ENCODE peak calls at places on chromosomes 1 and 21, in ten cellular contexts. One of them, this sample, is unnamed.

GRCh38 chr1:92299477-92300125 is 742 bp downstream of the RPAP2 start:
- DNase-seq in PC-3: peak; percentile 29
- DNase-seq in GM20000: peak; percentile 7
- DNase-seq in M059J: no peak
- DNase-seq in activated CD4-positive, alpha-beta T cell treated with anti-CD3 and anti-CD28 coated beads, Interleukin-2, amount 10 ng/mL, durations not matched to agents 7 days and 5 days: no peak
- DNase-seq in stromal cell of bone marrow: no peak
- DNase-seq in GM19239: no peak
- DNase-seq in stimulated activated CD4-positive, alpha-beta T cell treated with anti-CD3 and anti-CD28 coated beads, Interleukin-12 subunit alpha, Interleukin-12 subunit beta, amount 100 ng/mL, for 4 hours: no peak
- DNase-seq in HT1080: no peak
- DNase-seq in mucosa of descending colon: peak; percentile 4
- DNase-seq in this sample: no peak

GRCh38 chr21:36717901-36718465 is 19.1 kb downstream of the SIM2 start:
- DNase-seq in activated CD4-positive, alpha-beta T cell treated with anti-CD3 and anti-CD28 coated beads, Interleukin-2, amount 10 ng/mL, durations not matched to agents 7 days and 5 days: no peak
- DNase-seq in HT1080: no peak
- DNase-seq in PC-3: no peak
- DNase-seq in GM19239: no peak
- DNase-seq in mucosa of descending colon: no peak
- DNase-seq in stromal cell of bone marrow: no peak
- DNase-seq in M059J: no peak
- DNase-seq in stimulated activated CD4-positive, alpha-beta T cell treated with anti-CD3 and anti-CD28 coated beads, Interleukin-12 subunit alpha, Interleukin-12 subunit beta, amount 100 ng/mL, for 4 hours: no peak
- DNase-seq in GM20000: no peak
- DNase-seq in this sample: no peak

GRCh38 chr1:3195966-3196515 is 127.0 kb downstream of the PRDM16 start:
- DNase-seq in M059J: no peak
- DNase-seq in activated CD4-positive, alpha-beta T cell treated with anti-CD3 and anti-CD28 coated beads, Interleukin-2, amount 10 ng/mL, durations not matched to agents 7 days and 5 days: no peak
- DNase-seq in HT1080: no peak
- DNase-seq in GM19239: no peak
- DNase-seq in stromal cell of bone marrow: no peak
- DNase-seq in PC-3: no peak
- DNase-seq in stimulated activated CD4-positive, alpha-beta T cell treated with anti-CD3 and anti-CD28 coated beads, Interleukin-12 subunit alpha, Interleukin-12 subunit beta, amount 100 ng/mL, for 4 hours: no peak
- DNase-seq in GM20000: no peak
- DNase-seq in mucosa of descending colon: no peak
- DNase-seq in this sample: no peak

GRCh38 chr1:25991937-25992688 is 5.8 kb downstream of the PAFAH2 start:
- DNase-seq in GM19239: no peak
- DNase-seq in HT1080: peak; percentile 44
- DNase-seq in mucosa of descending colon: no peak
- DNase-seq in stromal cell of bone marrow: no peak
- DNase-seq in activated CD4-positive, alpha-beta T cell treated with anti-CD3 and anti-CD28 coated beads, Interleukin-2, amount 10 ng/mL, durations not matched to agents 7 days and 5 days: no peak
- DNase-seq in stimulated activated CD4-positive, alpha-beta T cell treated with anti-CD3 and anti-CD28 coated beads, Interleukin-12 subunit alpha, Interleukin-12 subunit beta, amount 100 ng/mL, for 4 hours: no peak
- DNase-seq in GM20000: no peak
- DNase-seq in M059J: no peak
- DNase-seq in PC-3: no peak
- DNase-seq in this sample: no peak

GRCh38 chr1:77590653-77591052 is 91.8 kb downstream of the ZZZ3 start:
- DNase-seq in stimulated activated CD4-positive, alpha-beta T cell treated with anti-CD3 and anti-CD28 coated beads, Interleukin-12 subunit alpha, Interleukin-12 subunit beta, amount 100 ng/mL, for 4 hours: no peak
- DNase-seq in HT1080: no peak
- DNase-seq in mucosa of descending colon: no peak
- DNase-seq in M059J: no peak
- DNase-seq in stromal cell of bone marrow: no peak
- DNase-seq in GM19239: no peak
- DNase-seq in GM20000: no peak
- DNase-seq in activated CD4-positive, alpha-beta T cell treated with anti-CD3 and anti-CD28 coated beads, Interleukin-2, amount 10 ng/mL, durations not matched to agents 7 days and 5 days: no peak
- DNase-seq in PC-3: no peak
- DNase-seq in this sample: no peak

GRCh38 chr1:232169436-232169835 is 460.5 kb downstream of the SIPA1L2 start:
- DNase-seq in GM20000: no peak
- DNase-seq in mucosa of descending colon: no peak
- DNase-seq in GM19239: no peak
- DNase-seq in activated CD4-positive, alpha-beta T cell treated with anti-CD3 and anti-CD28 coated beads, Interleukin-2, amount 10 ng/mL, durations not matched to agents 7 days and 5 days: no peak
- DNase-seq in stimulated activated CD4-positive, alpha-beta T cell treated with anti-CD3 and anti-CD28 coated beads, Interleukin-12 subunit alpha, Interleukin-12 subunit beta, amount 100 ng/mL, for 4 hours: no peak
- DNase-seq in PC-3: no peak
- DNase-seq in HT1080: no peak
- DNase-seq in stromal cell of bone marrow: no peak
- DNase-seq in M059J: no peak
- DNase-seq in this sample: no peak

GRCh38 chr1:211829343-211830054 is 1.1 kb downstream of the LPGAT1 start:
- DNase-seq in PC-3: no peak
- DNase-seq in GM20000: peak; percentile 37
- DNase-seq in mucosa of descending colon: peak; percentile 24
- DNase-seq in HT1080: no peak
- DNase-seq in M059J: peak; percentile 39
- DNase-seq in activated CD4-positive, alpha-beta T cell treated with anti-CD3 and anti-CD28 coated beads, Interleukin-2, amount 10 ng/mL, durations not matched to agents 7 days and 5 days: no peak
- DNase-seq in stromal cell of bone marrow: no peak
- DNase-seq in stimulated activated CD4-positive, alpha-beta T cell treated with anti-CD3 and anti-CD28 coated beads, Interleukin-12 subunit alpha, Interleukin-12 subunit beta, amount 100 ng/mL, for 4 hours: no peak
- DNase-seq in GM19239: no peak
- DNase-seq in this sample: no peak

GRCh38 chr1:17682403-17682802 is 72.7 kb upstream of the ACTL8 start:
- DNase-seq in mucosa of descending colon: no peak
- DNase-seq in M059J: peak; percentile 37
- DNase-seq in stromal cell of bone marrow: no peak
- DNase-seq in stimulated activated CD4-positive, alpha-beta T cell treated with anti-CD3 and anti-CD28 coated beads, Interleukin-12 subunit alpha, Interleukin-12 subunit beta, amount 100 ng/mL, for 4 hours: no peak
- DNase-seq in GM20000: no peak
- DNase-seq in GM19239: no peak
- DNase-seq in PC-3: no peak
- DNase-seq in activated CD4-positive, alpha-beta T cell treated with anti-CD3 and anti-CD28 coated beads, Interleukin-2, amount 10 ng/mL, durations not matched to agents 7 days and 5 days: no peak
- DNase-seq in HT1080: no peak
- DNase-seq in this sample: no peak

GRCh38 chr21:35254006-35254751 is 205.1 kb upstream of the RUNX1 start:
- DNase-seq in GM20000: no peak
- DNase-seq in PC-3: peak; percentile 68
- DNase-seq in stromal cell of bone marrow: peak; percentile 87
- DNase-seq in HT1080: peak; percentile 38
- DNase-seq in mucosa of descending colon: peak; percentile 50
- DNase-seq in GM19239: no peak
- DNase-seq in stimulated activated CD4-positive, alpha-beta T cell treated with anti-CD3 and anti-CD28 coated beads, Interleukin-12 subunit alpha, Interleukin-12 subunit beta, amount 100 ng/mL, for 4 hours: no peak
- DNase-seq in M059J: peak; percentile 76
- DNase-seq in activated CD4-positive, alpha-beta T cell treated with anti-CD3 and anti-CD28 coated beads, Interleukin-2, amount 10 ng/mL, durations not matched to agents 7 days and 5 days: no peak
- DNase-seq in this sample: no peak

GRCh38 chr1:30807318-30808066 is 49.9 kb upstream of the LAPTM5 start:
- DNase-seq in GM19239: no peak
- DNase-seq in activated CD4-positive, alpha-beta T cell treated with anti-CD3 and anti-CD28 coated beads, Interleukin-2, amount 10 ng/mL, durations not matched to agents 7 days and 5 days: no peak
- DNase-seq in mucosa of descending colon: no peak
- DNase-seq in HT1080: no peak
- DNase-seq in stromal cell of bone marrow: peak; percentile 49
- DNase-seq in GM20000: no peak
- DNase-seq in stimulated activated CD4-positive, alpha-beta T cell treated with anti-CD3 and anti-CD28 coated beads, Interleukin-12 subunit alpha, Interleukin-12 subunit beta, amount 100 ng/mL, for 4 hours: no peak
- DNase-seq in PC-3: no peak
- DNase-seq in M059J: peak; percentile 79
- DNase-seq in this sample: peak; percentile 84

GRCh38 chr1:169475806-169476205 is 9.9 kb downstream of the SLC19A2 start:
- DNase-seq in mucosa of descending colon: no peak
- DNase-seq in GM19239: no peak
- DNase-seq in GM20000: no peak
- DNase-seq in stimulated activated CD4-positive, alpha-beta T cell treated with anti-CD3 and anti-CD28 coated beads, Interleukin-12 subunit alpha, Interleukin-12 subunit beta, amount 100 ng/mL, for 4 hours: no peak
- DNase-seq in HT1080: no peak
- DNase-seq in M059J: no peak
- DNase-seq in stromal cell of bone marrow: no peak
- DNase-seq in activated CD4-positive, alpha-beta T cell treated with anti-CD3 and anti-CD28 coated beads, Interleukin-2, amount 10 ng/mL, durations not matched to agents 7 days and 5 days: no peak
- DNase-seq in PC-3: no peak
- DNase-seq in this sample: peak; percentile 42

GRCh38 chr1:6221210-6221784 is 14.5 kb downstream of the ICMT start:
- DNase-seq in stromal cell of bone marrow: no peak
- DNase-seq in M059J: no peak
- DNase-seq in GM20000: no peak
- DNase-seq in stimulated activated CD4-positive, alpha-beta T cell treated with anti-CD3 and anti-CD28 coated beads, Interleukin-12 subunit alpha, Interleukin-12 subunit beta, amount 100 ng/mL, for 4 hours: no peak
- DNase-seq in HT1080: no peak
- DNase-seq in activated CD4-positive, alpha-beta T cell treated with anti-CD3 and anti-CD28 coated beads, Interleukin-2, amount 10 ng/mL, durations not matched to agents 7 days and 5 days: no peak
- DNase-seq in GM19239: no peak
- DNase-seq in mucosa of descending colon: no peak
- DNase-seq in PC-3: no peak
- DNase-seq in this sample: peak; percentile 10

GRCh38 chr1:111318483-111319000 is 27.9 kb downstream of the CHIA start:
- DNase-seq in M059J: no peak
- DNase-seq in stromal cell of bone marrow: no peak
- DNase-seq in HT1080: no peak
- DNase-seq in stimulated activated CD4-positive, alpha-beta T cell treated with anti-CD3 and anti-CD28 coated beads, Interleukin-12 subunit alpha, Interleukin-12 subunit beta, amount 100 ng/mL, for 4 hours: no peak
- DNase-seq in PC-3: no peak
- DNase-seq in GM20000: no peak
- DNase-seq in activated CD4-positive, alpha-beta T cell treated with anti-CD3 and anti-CD28 coated beads, Interleukin-2, amount 10 ng/mL, durations not matched to agents 7 days and 5 days: no peak
- DNase-seq in mucosa of descending colon: no peak
- DNase-seq in GM19239: no peak
- DNase-seq in this sample: no peak

GRCh38 chr1:84598418-84598817 is 24.2 kb upstream of the CTBS start:
- DNase-seq in HT1080: no peak
- DNase-seq in M059J: peak; percentile 67
- DNase-seq in GM20000: no peak
- DNase-seq in stromal cell of bone marrow: peak; percentile 56
- DNase-seq in GM19239: no peak
- DNase-seq in mucosa of descending colon: no peak
- DNase-seq in activated CD4-positive, alpha-beta T cell treated with anti-CD3 and anti-CD28 coated beads, Interleukin-2, amount 10 ng/mL, durations not matched to agents 7 days and 5 days: no peak
- DNase-seq in PC-3: no peak
- DNase-seq in stimulated activated CD4-positive, alpha-beta T cell treated with anti-CD3 and anti-CD28 coated beads, Interleukin-12 subunit alpha, Interleukin-12 subunit beta, amount 100 ng/mL, for 4 hours: no peak
- DNase-seq in this sample: no peak

GRCh38 chr1:204563780-204564179 is 47.6 kb downstream of the MDM4 start:
- DNase-seq in stromal cell of bone marrow: no peak
- DNase-seq in GM19239: no peak
- DNase-seq in HT1080: no peak
- DNase-seq in mucosa of descending colon: no peak
- DNase-seq in GM20000: no peak
- DNase-seq in stimulated activated CD4-positive, alpha-beta T cell treated with anti-CD3 and anti-CD28 coated beads, Interleukin-12 subunit alpha, Interleukin-12 subunit beta, amount 100 ng/mL, for 4 hours: no peak
- DNase-seq in M059J: no peak
- DNase-seq in PC-3: no peak
- DNase-seq in activated CD4-positive, alpha-beta T cell treated with anti-CD3 and anti-CD28 coated beads, Interleukin-2, amount 10 ng/mL, durations not matched to agents 7 days and 5 days: no peak
- DNase-seq in this sample: no peak

GRCh38 chr1:47211796-47212269 is 20.2 kb downstream of the TAL1 start:
- DNase-seq in stimulated activated CD4-positive, alpha-beta T cell treated with anti-CD3 and anti-CD28 coated beads, Interleukin-12 subunit alpha, Interleukin-12 subunit beta, amount 100 ng/mL, for 4 hours: no peak
- DNase-seq in GM19239: no peak
- DNase-seq in GM20000: no peak
- DNase-seq in stromal cell of bone marrow: no peak
- DNase-seq in mucosa of descending colon: no peak
- DNase-seq in activated CD4-positive, alpha-beta T cell treated with anti-CD3 and anti-CD28 coated beads, Interleukin-2, amount 10 ng/mL, durations not matched to agents 7 days and 5 days: no peak
- DNase-seq in HT1080: peak; percentile 55
- DNase-seq in PC-3: no peak
- DNase-seq in M059J: no peak
- DNase-seq in this sample: no peak

GRCh38 chr1:80054129-80054528 is 1047.6 kb upstream of the ADGRL4 start:
- DNase-seq in stromal cell of bone marrow: no peak
- DNase-seq in mucosa of descending colon: no peak
- DNase-seq in PC-3: peak; percentile 98
- DNase-seq in activated CD4-positive, alpha-beta T cell treated with anti-CD3 and anti-CD28 coated beads, Interleukin-2, amount 10 ng/mL, durations not matched to agents 7 days and 5 days: no peak
- DNase-seq in M059J: peak; percentile 69
- DNase-seq in GM19239: no peak
- DNase-seq in GM20000: no peak
- DNase-seq in stimulated activated CD4-positive, alpha-beta T cell treated with anti-CD3 and anti-CD28 coated beads, Interleukin-12 subunit alpha, Interleukin-12 subunit beta, amount 100 ng/mL, for 4 hours: no peak
- DNase-seq in HT1080: peak; percentile 84
- DNase-seq in this sample: peak; percentile 19

GRCh38 chr21:25708467-25709065 is 26.1 kb downstream of the ATP5PF start:
- DNase-seq in stromal cell of bone marrow: peak; percentile 21
- DNase-seq in HT1080: no peak
- DNase-seq in mucosa of descending colon: peak; percentile 66
- DNase-seq in GM19239: peak; percentile 27
- DNase-seq in PC-3: peak; percentile 65
- DNase-seq in M059J: peak; percentile 55
- DNase-seq in activated CD4-positive, alpha-beta T cell treated with anti-CD3 and anti-CD28 coated beads, Interleukin-2, amount 10 ng/mL, durations not matched to agents 7 days and 5 days: peak; percentile 56
- DNase-seq in GM20000: peak; percentile 53
- DNase-seq in stimulated activated CD4-positive, alpha-beta T cell treated with anti-CD3 and anti-CD28 coated beads, Interleukin-12 subunit alpha, Interleukin-12 subunit beta, amount 100 ng/mL, for 4 hours: peak; percentile 24
- DNase-seq in this sample: peak; percentile 44

GRCh38 chr1:66930823-66931174 is 6.0 kb downstream of the MIER1 start:
- DNase-seq in stromal cell of bone marrow: no peak
- DNase-seq in activated CD4-positive, alpha-beta T cell treated with anti-CD3 and anti-CD28 coated beads, Interleukin-2, amount 10 ng/mL, durations not matched to agents 7 days and 5 days: no peak
- DNase-seq in mucosa of descending colon: no peak
- DNase-seq in HT1080: no peak
- DNase-seq in GM19239: no peak
- DNase-seq in M059J: no peak
- DNase-seq in stimulated activated CD4-positive, alpha-beta T cell treated with anti-CD3 and anti-CD28 coated beads, Interleukin-12 subunit alpha, Interleukin-12 subunit beta, amount 100 ng/mL, for 4 hours: no peak
- DNase-seq in PC-3: no peak
- DNase-seq in GM20000: no peak
- DNase-seq in this sample: no peak